ENCODE peak calls at places on chromosomes 13 and 19, in seven cellular contexts. One of them, this sample, is unnamed.

GRCh38 chr19:35040474-35040825 is 1.1 kb upstream of the HPN start:
- DNase-seq in uterus: no peak
- DNase-seq in heart left ventricle: no peak
- DNase-seq in HFFc6: no peak
- DNase-seq in fibroblast of the aortic adventitia: no peak
- DNase-seq in Calu3: no peak
- DNase-seq in transverse colon: no peak
- DNase-seq in this sample: no peak

GRCh38 chr13:27573265-27573664 is 47.1 kb downstream of the LNX2 start:
- DNase-seq in HFFc6: peak; percentile 59
- DNase-seq in Calu3: peak; percentile 6
- DNase-seq in heart left ventricle: no peak
- DNase-seq in transverse colon: no peak
- DNase-seq in uterus: no peak
- DNase-seq in fibroblast of the aortic adventitia: no peak
- DNase-seq in this sample: no peak

GRCh38 chr13:36072127-36072526 is 59.1 kb downstream of the DCLK1 start:
- DNase-seq in heart left ventricle: no peak
- DNase-seq in uterus: no peak
- DNase-seq in transverse colon: no peak
- DNase-seq in Calu3: no peak
- DNase-seq in HFFc6: no peak
- DNase-seq in fibroblast of the aortic adventitia: no peak
- DNase-seq in this sample: no peak

GRCh38 chr19:45526143-45526542 is 18.9 kb downstream of the VASP start:
- DNase-seq in fibroblast of the aortic adventitia: peak; percentile 53
- DNase-seq in heart left ventricle: peak; percentile 76
- DNase-seq in HFFc6: peak; percentile 25
- DNase-seq in uterus: peak; percentile 65
- DNase-seq in Calu3: peak; percentile 70
- DNase-seq in transverse colon: peak; percentile 68
- DNase-seq in this sample: no peak

GRCh38 chr13:98869408-98870090 is 108.3 kb downstream of the DOCK9 start:
- DNase-seq in heart left ventricle: peak; percentile 29
- DNase-seq in transverse colon: no peak
- DNase-seq in uterus: peak; percentile 36
- DNase-seq in Calu3: no peak
- DNase-seq in HFFc6: no peak
- DNase-seq in fibroblast of the aortic adventitia: peak; percentile 6
- DNase-seq in this sample: no peak

GRCh38 chr13:82815791-82816190 is 1066.5 kb downstream of the SLITRK1 start:
- DNase-seq in heart left ventricle: no peak
- DNase-seq in Calu3: no peak
- DNase-seq in HFFc6: no peak
- DNase-seq in transverse colon: no peak
- DNase-seq in uterus: no peak
- DNase-seq in fibroblast of the aortic adventitia: no peak
- DNase-seq in this sample: no peak

GRCh38 chr19:17406039-17406886 is 833 bp upstream of the BST2 start:
- DNase-seq in uterus: no peak
- DNase-seq in fibroblast of the aortic adventitia: no peak
- DNase-seq in transverse colon: peak; percentile 48
- DNase-seq in HFFc6: no peak
- DNase-seq in Calu3: no peak
- DNase-seq in heart left ventricle: no peak
- DNase-seq in this sample: no peak

GRCh38 chr19:51441410-51442390 is 16.6 kb downstream of the SIGLEC8 start:
- DNase-seq in uterus: no peak
- DNase-seq in transverse colon: peak; percentile 73
- DNase-seq in Calu3: peak; percentile 18
- DNase-seq in HFFc6: no peak
- DNase-seq in fibroblast of the aortic adventitia: no peak
- DNase-seq in heart left ventricle: no peak
- DNase-seq in this sample: no peak

GRCh38 chr19:44447864-44448674 is at the start of gene ZNF229:
- DNase-seq in transverse colon: peak; percentile 72
- DNase-seq in heart left ventricle: peak; percentile 87
- DNase-seq in fibroblast of the aortic adventitia: peak; percentile 93
- DNase-seq in Calu3: peak; percentile 78
- DNase-seq in uterus: peak; percentile 71
- DNase-seq in HFFc6: peak; percentile 88
- DNase-seq in this sample: peak; percentile 94

GRCh38 chr19:56170261-56170660 is 5.5 kb upstream of the GALP start:
- DNase-seq in Calu3: peak; percentile 65
- DNase-seq in HFFc6: no peak
- DNase-seq in heart left ventricle: peak; percentile 35
- DNase-seq in uterus: no peak
- DNase-seq in transverse colon: no peak
- DNase-seq in fibroblast of the aortic adventitia: no peak
- DNase-seq in this sample: no peak

GRCh38 chr19:50899549-50899948 is 11.6 kb downstream of the KLK4 start:
- DNase-seq in uterus: no peak
- DNase-seq in fibroblast of the aortic adventitia: no peak
- DNase-seq in transverse colon: no peak
- DNase-seq in Calu3: no peak
- DNase-seq in heart left ventricle: no peak
- DNase-seq in HFFc6: no peak
- DNase-seq in this sample: no peak

GRCh38 chr19:5393088-5393487 is 52.5 kb upstream of the PTPRS start:
- DNase-seq in Calu3: no peak
- DNase-seq in transverse colon: no peak
- DNase-seq in fibroblast of the aortic adventitia: no peak
- DNase-seq in HFFc6: no peak
- DNase-seq in heart left ventricle: no peak
- DNase-seq in uterus: no peak
- DNase-seq in this sample: no peak

GRCh38 chr19:18002347-18002850 is 5.6 kb upstream of the ARRDC2 start:
- DNase-seq in HFFc6: no peak
- DNase-seq in Calu3: no peak
- DNase-seq in transverse colon: no peak
- DNase-seq in fibroblast of the aortic adventitia: no peak
- DNase-seq in heart left ventricle: peak; percentile 64
- DNase-seq in uterus: no peak
- DNase-seq in this sample: no peak

GRCh38 chr13:32917504-32917903 is 98.7 kb upstream of the KL start:
- DNase-seq in heart left ventricle: no peak
- DNase-seq in fibroblast of the aortic adventitia: peak; percentile 49
- DNase-seq in uterus: no peak
- DNase-seq in Calu3: no peak
- DNase-seq in transverse colon: no peak
- DNase-seq in HFFc6: no peak
- DNase-seq in this sample: no peak

GRCh38 chr13:111393221-111393790 is 72.9 kb downstream of the TEX29 start:
- DNase-seq in uterus: no peak
- DNase-seq in HFFc6: no peak
- DNase-seq in fibroblast of the aortic adventitia: no peak
- DNase-seq in heart left ventricle: peak; percentile 9
- DNase-seq in Calu3: no peak
- DNase-seq in transverse colon: no peak
- DNase-seq in this sample: no peak

GRCh38 chr19:15402411-15403150 is 16.2 kb downstream of the AKAP8L start:
- DNase-seq in HFFc6: no peak
- DNase-seq in Calu3: no peak
- DNase-seq in heart left ventricle: no peak
- DNase-seq in fibroblast of the aortic adventitia: no peak
- DNase-seq in transverse colon: no peak
- DNase-seq in uterus: no peak
- DNase-seq in this sample: no peak

GRCh38 chr19:39499082-39499642 is 415 bp downstream of the DLL3 start:
- DNase-seq in transverse colon: no peak
- DNase-seq in uterus: no peak
- DNase-seq in Calu3: peak; percentile 47
- DNase-seq in fibroblast of the aortic adventitia: no peak
- DNase-seq in HFFc6: no peak
- DNase-seq in heart left ventricle: no peak
- DNase-seq in this sample: no peak

GRCh38 chr19:39498262-39499081 is at the start of gene DLL3:
- DNase-seq in Calu3: no peak
- DNase-seq in transverse colon: no peak
- DNase-seq in heart left ventricle: no peak
- DNase-seq in fibroblast of the aortic adventitia: peak; percentile 6
- DNase-seq in uterus: no peak
- DNase-seq in HFFc6: peak; percentile 40
- DNase-seq in this sample: no peak

GRCh38 chr19:39499932-39500331 is 1.2 kb downstream of the DLL3 start:
- DNase-seq in uterus: no peak
- DNase-seq in fibroblast of the aortic adventitia: no peak
- DNase-seq in Calu3: no peak
- DNase-seq in heart left ventricle: no peak
- DNase-seq in transverse colon: no peak
- DNase-seq in HFFc6: no peak
- DNase-seq in this sample: no peak

GRCh38 chr19:39496063-39496462 is 2.7 kb upstream of the DLL3 start:
- DNase-seq in transverse colon: no peak
- DNase-seq in HFFc6: no peak
- DNase-seq in fibroblast of the aortic adventitia: no peak
- DNase-seq in uterus: no peak
- DNase-seq in heart left ventricle: no peak
- DNase-seq in Calu3: no peak
- DNase-seq in this sample: no peak

GRCh38 chr19:39497850-39498261 is 891 bp upstream of the DLL3 start:
- DNase-seq in Calu3: peak; percentile 65
- DNase-seq in fibroblast of the aortic adventitia: peak; percentile 20
- DNase-seq in uterus: no peak
- DNase-seq in heart left ventricle: no peak
- DNase-seq in HFFc6: no peak
- DNase-seq in transverse colon: peak; percentile 49
- DNase-seq in this sample: no peak
- TF ChIP-seq CTCF in Calu3: peak; percentile 41
- TF ChIP-seq CTCF in fibroblast of the aortic adventitia: peak; percentile 40
- TF ChIP-seq CTCF in uterus: peak; percentile 18
- TF ChIP-seq CTCF in heart left ventricle: peak; percentile 43
- TF ChIP-seq CTCF in HFFc6: peak; percentile 65
- TF ChIP-seq CTCF in transverse colon: peak; percentile 17
- TF ChIP-seq CTCF in this sample: peak; percentile 75

GRCh38 chr13:42876270-42876714 is 94.9 kb downstream of the FAM216B start:
- DNase-seq in heart left ventricle: no peak
- DNase-seq in transverse colon: no peak
- DNase-seq in fibroblast of the aortic adventitia: no peak
- DNase-seq in uterus: no peak
- DNase-seq in HFFc6: no peak
- DNase-seq in Calu3: no peak
- DNase-seq in this sample: no peak

GRCh38 chr13:42876810-42877550 is 95.6 kb downstream of the FAM216B start:
- DNase-seq in Calu3: no peak
- DNase-seq in transverse colon: no peak
- DNase-seq in HFFc6: peak; percentile 57
- DNase-seq in fibroblast of the aortic adventitia: peak; percentile 84
- DNase-seq in uterus: no peak
- DNase-seq in heart left ventricle: no peak
- DNase-seq in this sample: no peak

GRCh38 chr13:42873081-42873480 is 91.7 kb downstream of the FAM216B start:
- DNase-seq in HFFc6: no peak
- DNase-seq in heart left ventricle: no peak
- DNase-seq in Calu3: no peak
- DNase-seq in fibroblast of the aortic adventitia: no peak
- DNase-seq in transverse colon: no peak
- DNase-seq in uterus: no peak
- DNase-seq in this sample: no peak

GRCh38 chr13:42878721-42879120 is 97.3 kb downstream of the FAM216B start:
- DNase-seq in fibroblast of the aortic adventitia: peak; percentile 67
- DNase-seq in Calu3: no peak
- DNase-seq in HFFc6: no peak
- DNase-seq in transverse colon: no peak
- DNase-seq in heart left ventricle: no peak
- DNase-seq in uterus: no peak
- DNase-seq in this sample: no peak

DNA sequence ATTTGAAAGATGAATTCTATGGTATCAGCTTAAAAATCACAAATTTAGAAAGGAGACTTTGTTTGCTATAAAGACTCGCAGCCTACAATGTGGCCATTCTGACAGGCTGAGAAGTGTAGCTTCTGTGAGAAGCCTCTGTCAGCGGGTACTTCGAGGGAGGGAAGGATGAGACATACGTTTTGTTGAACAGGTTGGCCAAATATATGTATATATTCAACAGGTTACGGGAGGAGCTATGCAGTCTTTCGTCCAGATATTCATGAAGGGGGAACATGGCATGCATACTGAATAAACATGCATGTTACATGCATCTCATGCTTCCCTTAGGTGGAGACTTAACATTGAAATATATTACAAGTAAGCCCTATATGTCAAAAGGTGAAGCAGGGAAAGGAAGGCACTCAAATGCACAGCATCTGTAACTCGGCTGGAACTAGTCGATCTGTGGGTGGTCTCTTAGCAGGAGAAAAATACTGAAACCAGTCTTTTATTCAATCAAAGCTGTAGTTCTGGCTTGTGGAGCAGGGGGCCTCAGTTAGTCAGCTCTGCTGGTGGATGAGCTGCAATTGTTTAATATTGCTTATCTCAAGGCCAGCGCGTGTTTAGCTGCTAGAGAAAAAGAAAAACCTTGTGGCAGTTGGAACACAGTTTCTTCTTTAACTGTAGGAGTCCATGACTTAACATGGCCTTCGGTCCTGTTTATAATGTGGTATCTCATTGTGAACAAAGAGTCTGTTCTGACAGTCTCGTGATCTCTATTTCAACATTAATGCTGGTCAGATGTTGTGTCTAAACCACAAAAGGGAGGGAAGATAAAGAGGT is 94.3 kb downstream of the FAM216B start:
- DNase-seq in uterus: no peak
- DNase-seq in Calu3: no peak
- DNase-seq in transverse colon: no peak
- DNase-seq in fibroblast of the aortic adventitia: peak; percentile 61
- DNase-seq in HFFc6: no peak
- DNase-seq in heart left ventricle: no peak
- DNase-seq in this sample: no peak
- TF ChIP-seq CTCF in uterus: peak; percentile 7
- TF ChIP-seq CTCF in Calu3: no peak
- TF ChIP-seq CTCF in transverse colon: no peak
- TF ChIP-seq CTCF in fibroblast of the aortic adventitia: peak; percentile 47
- TF ChIP-seq CTCF in HFFc6: peak; percentile 17
- TF ChIP-seq CTCF in heart left ventricle: peak; percentile 18
- TF ChIP-seq CTCF in this sample: peak; percentile 67

GRCh38 chr13:20231839-20232555 is at the start of gene GJB6:
- DNase-seq in fibroblast of the aortic adventitia: no peak
- DNase-seq in uterus: no peak
- DNase-seq in Calu3: peak; percentile 39
- DNase-seq in heart left ventricle: no peak
- DNase-seq in transverse colon: peak; percentile 32
- DNase-seq in HFFc6: no peak
- DNase-seq in this sample: no peak
- TF ChIP-seq CTCF in fibroblast of the aortic adventitia: no peak
- TF ChIP-seq CTCF in uterus: no peak
- TF ChIP-seq CTCF in Calu3: no peak
- TF ChIP-seq CTCF in heart left ventricle: no peak
- TF ChIP-seq CTCF in transverse colon: no peak
- TF ChIP-seq CTCF in HFFc6: no peak
- TF ChIP-seq CTCF in this sample: no peak

DNA sequence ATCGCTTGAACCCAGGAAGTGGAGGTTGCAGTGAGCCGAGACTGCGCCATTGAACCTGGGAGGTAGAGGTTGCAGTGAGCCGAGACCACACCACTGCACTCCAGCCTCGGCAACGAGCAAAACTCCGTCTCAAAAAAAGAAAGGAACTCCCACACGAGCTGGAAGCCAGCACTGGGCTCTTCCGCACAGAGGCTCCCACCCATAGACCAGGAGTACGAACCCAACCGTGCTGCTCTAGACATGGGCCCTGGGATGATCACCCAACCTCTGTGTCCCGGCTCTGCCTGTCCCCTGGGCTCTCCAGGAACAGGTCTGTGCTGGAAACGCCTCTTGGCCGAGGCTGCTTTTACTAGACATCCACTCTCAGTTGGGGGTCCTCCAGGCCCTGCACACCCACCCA is 12.0 kb downstream of the DOT1L start:
- DNase-seq in transverse colon: no peak
- DNase-seq in heart left ventricle: no peak
- DNase-seq in fibroblast of the aortic adventitia: no peak
- DNase-seq in Calu3: no peak
- DNase-seq in uterus: no peak
- DNase-seq in HFFc6: no peak
- DNase-seq in this sample: no peak
- TF ChIP-seq CTCF in transverse colon: no peak
- TF ChIP-seq CTCF in heart left ventricle: no peak
- TF ChIP-seq CTCF in fibroblast of the aortic adventitia: no peak
- TF ChIP-seq CTCF in Calu3: no peak
- TF ChIP-seq CTCF in uterus: no peak
- TF ChIP-seq CTCF in HFFc6: no peak
- TF ChIP-seq CTCF in this sample: no peak

This sample was measured in chondrocyte.